ENCODE peak calls at places on chromosomes 1 and 21, in nine cellular contexts. V is H9; N is AG04450; C is fibroblast of lung; K is stimulated activated CD8-positive, alpha-beta memory T cell treated with anti-CD3 and anti-CD28 coated beads, Interleukin-2, amount 100 ng/mL, for 1 hour; B is esophagus muscularis mucosa; W is retinal pigment epithelial cell; A is epithelial cell of esophagus; O is activated CD4-positive, alpha-beta T cell treated with anti-CD3 and anti-CD28 coated beads for 4 hours. Q is an unnamed sample.

GRCh38 chr1:234725177-234726132 is 115.5 kb upstream of the IRF2BP2 start:
- DNase-seq in V (no peak), N (no peak), C (peak; percentile 25), K (peak; percentile 40), B (no peak), W (no peak), A (peak; percentile 34), O (peak; percentile 69), Q (peak; percentile 69)

GRCh38 chr1:197269053-197269452 is 1.0 kb downstream of the CRB1 start:
- DNase-seq in V (no peak), N (no peak), C (no peak), K (no peak), B (no peak), W (no peak), A (no peak), O (no peak), Q (no peak)

GRCh38 chr1:2628191-2628932 is 4.5 kb downstream of the MMEL1 start:
- DNase-seq in V (no peak), N (no peak), C (no peak), K (no peak), B (no peak), W (no peak), A (no peak), O (no peak), Q (no peak)

GRCh38 chr1:236213534-236213933 is 68.2 kb downstream of the ERO1B start:
- DNase-seq in V (no peak), N (no peak), C (no peak), K (no peak), B (no peak), W (no peak), A (no peak), O (no peak), Q (no peak)

GRCh38 chr1:13832536-13832935 is 132.5 kb downstream of the PRDM2 start:
- DNase-seq in V (no peak), N (no peak), C (no peak), K (no peak), B (peak; percentile 75), W (no peak), A (no peak), O (no peak), Q (no peak)

GRCh38 chr1:55213885-55214213 is 1.3 kb downstream of the USP24 start:
- DNase-seq in V (peak; percentile 37), N (no peak), C (no peak), K (no peak), B (no peak), W (no peak), A (no peak), O (peak; percentile 15), Q (no peak)

GRCh38 chr1:228734881-228735801 is at the start of gene RHOU:
- DNase-seq in V (peak; percentile 61), N (no peak), C (peak; percentile 45), K (peak; percentile 48), B (peak; percentile 92), W (no peak), A (peak; percentile 18), O (peak; percentile 59), Q (peak; percentile 87)

GRCh38 chr1:155167166-155168104 is 5.7 kb downstream of the KRTCAP2 start:
- DNase-seq in V (peak; percentile 93), N (peak; percentile 54), C (peak; percentile 59), K (peak; percentile 74), B (peak; percentile 95), W (no peak), A (peak; percentile 86), O (peak; percentile 83), Q (peak; percentile 93)

GRCh38 chr1:64062941-64063581 is 140.4 kb upstream of the UBE2U start:
- DNase-seq in V (no peak), N (no peak), C (peak; percentile 40), K (no peak), B (peak; percentile 2), W (no peak), A (no peak), O (no peak), Q (no peak)

GRCh38 chr1:41868241-41868953 is 50.3 kb downstream of the HIVEP3 start:
- DNase-seq in V (no peak), N (no peak), C (no peak), K (no peak), B (no peak), W (no peak), A (peak; percentile 42), O (peak; percentile 13), Q (peak; percentile 24)

GRCh38 chr1:5967351-5968160 is 24.7 kb downstream of the NPHP4 start:
- DNase-seq in V (no peak), N (no peak), C (no peak), K (no peak), B (no peak), W (no peak), A (no peak), O (no peak), Q (no peak)

GRCh38 chr1:1826356-1827088 is 48.3 kb upstream of the NADK start:
- DNase-seq in V (no peak), N (no peak), C (peak; percentile 39), K (no peak), B (no peak), W (peak; percentile 89), A (peak; percentile 66), O (no peak), Q (no peak)

GRCh38 chr21:45998871-45999580 is 17.5 kb downstream of the COL6A1 start:
- DNase-seq in V (peak; percentile 18), N (no peak), C (no peak), K (no peak), B (no peak), W (no peak), A (no peak), O (no peak), Q (no peak)

GRCh38 chr1:28112388-28113311 is 24.2 kb upstream of the EYA3 start:
- DNase-seq in V (peak; percentile 49), N (no peak), C (peak; percentile 74), K (no peak), B (no peak), W (no peak), A (peak; percentile 26), O (no peak), Q (peak; percentile 59)

GRCh38 chr1:40383095-40383487 is 9.6 kb downstream of the SMAP2 start:
- DNase-seq in V (peak; percentile 55), N (no peak), C (no peak), K (no peak), B (no peak), W (no peak), A (no peak), O (no peak), Q (no peak)

GRCh38 chr1:94522304-94522703 is 19.3 kb downstream of the F3 start:
- DNase-seq in V (no peak), N (no peak), C (peak; percentile 62), K (no peak), B (no peak), W (no peak), A (peak; percentile 61), O (no peak), Q (peak; percentile 71)

GRCh38 chr1:8858888-8859706 is 19.4 kb downstream of the ENO1 start:
- DNase-seq in V (no peak), N (no peak), C (peak; percentile 53), K (peak; percentile 23), B (no peak), W (no peak), A (peak; percentile 62), O (peak; percentile 52), Q (peak; percentile 77)

GRCh38 chr1:154325583-154326545 is 539 bp downstream of the ATP8B2 start:
- DNase-seq in V (peak; percentile 91), N (peak; percentile 73), C (peak; percentile 88), K (no peak), B (peak; percentile 94), W (peak; percentile 57), A (peak; percentile 51), O (no peak), Q (peak; percentile 81)

GRCh38 chr21:15210235-15210678 is 145.5 kb upstream of the NRIP1 start:
- DNase-seq in V (peak; percentile 29), N (no peak), C (no peak), K (no peak), B (no peak), W (no peak), A (peak; percentile 96), O (no peak), Q (no peak)

GRCh38 chr1:53585116-53585515 is 125.9 kb downstream of the DMRTB1 start:
- DNase-seq in V (peak; percentile 2), N (peak; percentile 44), C (peak; percentile 32), K (peak; percentile 33), B (no peak), W (no peak), A (no peak), O (no peak), Q (no peak)

GRCh38 chr21:38796426-38796825 is 9.3 kb upstream of the ETS2 start:
- DNase-seq in V (no peak), N (no peak), C (peak; percentile 79), K (no peak), B (no peak), W (peak; percentile 65), A (peak; percentile 71), O (no peak), Q (peak; percentile 45)

GRCh38 chr1:245953876-245954660 is 553.0 kb downstream of the SMYD3 start:
- DNase-seq in V (no peak), N (no peak), C (no peak), K (no peak), B (no peak), W (no peak), A (no peak), O (no peak), Q (no peak)

GRCh38 chr1:30887485-30888315 is 20.9 kb downstream of the SDC3 start:
- DNase-seq in V (no peak), N (peak; percentile 10), C (peak; percentile 88), K (no peak), B (no peak), W (no peak), A (peak; percentile 20), O (no peak), Q (peak; percentile 73)

GRCh38 chr1:221451741-221452140 is 290.1 kb downstream of the DUSP10 start:
- DNase-seq in V (no peak), N (no peak), C (no peak), K (no peak), B (no peak), W (no peak), A (peak; percentile 65), O (no peak), Q (no peak)

GRCh38 chr1:7406641-7407546 is 364.2 kb upstream of the VAMP3 start:
- DNase-seq in V (peak; percentile 21), N (no peak), C (no peak), K (no peak), B (peak; percentile 78), W (no peak), A (no peak), O (no peak), Q (no peak)

GRCh38 chr1:101295212-101295611 is 58.4 kb downstream of the S1PR1 start:
- DNase-seq in V (no peak), N (no peak), C (no peak), K (no peak), B (no peak), W (no peak), A (peak; percentile 64), O (no peak), Q (peak; percentile 37)

GRCh38 chr1:212328248-212328647 is 43.0 kb downstream of the PPP2R5A start:
- DNase-seq in V (no peak), N (peak; percentile 30), C (peak; percentile 25), K (no peak), B (no peak), W (no peak), A (no peak), O (no peak), Q (no peak)

GRCh38 chr1:203505526-203506189 is 11.7 kb downstream of the OPTC start:
- DNase-seq in V (no peak), N (no peak), C (peak; percentile 35), K (no peak), B (no peak), W (no peak), A (no peak), O (no peak), Q (no peak)

GRCh38 chr1:226737819-226738420 is 1.2 kb downstream of the ITPKB start:
- DNase-seq in V (peak; percentile 58), N (no peak), C (peak; percentile 51), K (no peak), B (peak; percentile 94), W (no peak), A (peak; percentile 54), O (peak; percentile 49), Q (peak; percentile 80)

GRCh38 chr1:162498442-162498785 is 796 bp downstream of the UHMK1 start:
- DNase-seq in V (no peak), N (no peak), C (peak; percentile 21), K (no peak), B (no peak), W (no peak), A (peak; percentile 4), O (no peak), Q (no peak)

GRCh38 chr1:161915978-161916377 is 107.7 kb downstream of the OLFML2B start:
- DNase-seq in V (no peak), N (no peak), C (no peak), K (no peak), B (no peak), W (no peak), A (no peak), O (no peak), Q (no peak)